ENCODE peak calls at places on chromosomes 5 and 9, in six cellular contexts. R is CD4-positive, alpha-beta T cell; N is gastrocnemius medialis; Z is spleen; X is mesenchymal stem cell; H is right lobe of liver. G is an unnamed sample.
A peak's percentile ranks its signal among the peaks of the same experiment; 100 is the strongest.

GRCh38 chr5:178116406-178116885 is 3.1 kb downstream of the N4BP3 start:
- DNase-seq in N (no peak), Z (peak; percentile 92), R (peak; percentile 47), H (no peak), X (no peak), G (no peak)

GRCh38 chr5:65032250-65032649 is 263.5 kb downstream of the CWC27 start:
- DNase-seq in H (no peak), Z (no peak), R (no peak), X (peak; percentile 89), N (no peak), G (no peak)

GRCh38 chr9:2837915-2838314 is 6.0 kb downstream of the PUM3 start:
- DNase-seq in Z (no peak), X (peak; percentile 33), H (no peak), N (no peak), R (no peak), G (no peak)

GRCh38 chr5:124790895-124791732 is 44.7 kb upstream of the ZNF608 start:
- DNase-seq in X (peak; percentile 44), H (no peak), R (no peak), Z (no peak), N (no peak), G (no peak)

GRCh38 chr9:128484686-128485413 is 19.7 kb upstream of the GLE1 start:
- DNase-seq in X (no peak), N (no peak), H (no peak), Z (no peak), R (no peak), G (peak; percentile 58)

GRCh38 chr5:180136661-180137381 is 65.3 kb upstream of the RNF130 start:
- DNase-seq in N (no peak), H (no peak), Z (peak; percentile 54), X (no peak), R (no peak), G (no peak)

GRCh38 chr5:137651022-137651421 is 84.9 kb downstream of the KLHL3 start:
- DNase-seq in X (no peak), Z (no peak), R (no peak), N (no peak), H (no peak), G (no peak)

GRCh38 chr9:2260401-2261306 is 245.5 kb downstream of the SMARCA2 start:
- DNase-seq in R (no peak), Z (no peak), X (no peak), N (no peak), H (no peak), G (no peak)

GRCh38 chr9:112002131-112002846 is 105.7 kb downstream of the UGCG start:
- DNase-seq in R (peak; percentile 18), X (no peak), H (no peak), N (no peak), Z (no peak), G (no peak)

GRCh38 chr5:169161022-169161680 is 139.8 kb downstream of the SLIT3 start:
- DNase-seq in X (peak; percentile 73), Z (no peak), R (no peak), N (peak; percentile 6), H (no peak), G (peak; percentile 87)

GRCh38 chr5:68187268-68188055 is 28.1 kb upstream of the PIK3R1 start:
- DNase-seq in Z (no peak), H (peak; percentile 24), N (no peak), X (peak; percentile 18), R (no peak), G (no peak)

GRCh38 chr9:36317766-36318165 is 59.5 kb upstream of the GNE start:
- DNase-seq in H (no peak), R (no peak), Z (no peak), X (no peak), N (no peak), G (no peak)

DNA sequence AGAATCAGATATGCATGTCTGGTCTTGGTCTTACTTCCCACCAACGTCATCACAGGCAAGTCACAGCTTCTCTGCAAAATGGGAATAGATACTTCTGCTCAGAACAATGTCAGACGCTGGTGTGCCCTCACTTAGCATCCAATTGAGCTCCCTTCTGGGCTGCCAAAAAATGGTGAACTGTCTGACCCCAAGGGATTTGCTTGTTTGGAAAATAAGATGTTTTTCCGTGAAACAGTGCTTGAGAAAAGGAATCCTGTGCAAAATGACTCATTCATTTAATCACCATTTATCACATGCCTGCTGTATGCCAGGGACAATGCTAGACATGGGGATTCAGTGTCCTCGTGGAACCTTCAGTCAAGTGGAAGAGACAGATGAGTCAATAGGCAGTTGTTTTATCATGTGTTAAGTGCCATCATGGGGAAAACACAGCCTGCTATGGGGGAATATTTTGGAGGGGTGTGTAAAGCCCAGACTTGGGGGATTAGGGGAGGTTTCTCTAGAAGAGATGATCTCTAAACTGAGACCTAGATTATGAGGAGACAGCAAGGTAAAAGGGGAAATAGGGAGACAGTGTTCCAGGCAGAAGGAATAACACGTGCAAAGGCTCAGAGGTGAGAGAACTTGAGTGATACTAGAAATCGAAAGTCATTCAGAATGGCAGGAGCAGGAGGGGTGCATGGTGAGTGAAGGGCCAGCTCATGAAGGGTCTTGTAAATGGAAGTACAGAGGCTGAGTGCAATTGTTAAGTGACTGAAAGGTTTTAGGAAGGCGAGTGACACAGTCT is 3.8 kb downstream of the NIPAL4 start:
- DNase-seq in Z (no peak), R (no peak), N (peak; percentile 18), H (no peak), X (peak; percentile 97), G (no peak)
- H3K27ac ChIP-seq in Z (no peak overlapping the region), R (no peak overlapping the region), N (peak overlapping the region; percentile 28), H (no peak overlapping the region), X (no peak overlapping the region), G (no peak overlapping the region)

DNA sequence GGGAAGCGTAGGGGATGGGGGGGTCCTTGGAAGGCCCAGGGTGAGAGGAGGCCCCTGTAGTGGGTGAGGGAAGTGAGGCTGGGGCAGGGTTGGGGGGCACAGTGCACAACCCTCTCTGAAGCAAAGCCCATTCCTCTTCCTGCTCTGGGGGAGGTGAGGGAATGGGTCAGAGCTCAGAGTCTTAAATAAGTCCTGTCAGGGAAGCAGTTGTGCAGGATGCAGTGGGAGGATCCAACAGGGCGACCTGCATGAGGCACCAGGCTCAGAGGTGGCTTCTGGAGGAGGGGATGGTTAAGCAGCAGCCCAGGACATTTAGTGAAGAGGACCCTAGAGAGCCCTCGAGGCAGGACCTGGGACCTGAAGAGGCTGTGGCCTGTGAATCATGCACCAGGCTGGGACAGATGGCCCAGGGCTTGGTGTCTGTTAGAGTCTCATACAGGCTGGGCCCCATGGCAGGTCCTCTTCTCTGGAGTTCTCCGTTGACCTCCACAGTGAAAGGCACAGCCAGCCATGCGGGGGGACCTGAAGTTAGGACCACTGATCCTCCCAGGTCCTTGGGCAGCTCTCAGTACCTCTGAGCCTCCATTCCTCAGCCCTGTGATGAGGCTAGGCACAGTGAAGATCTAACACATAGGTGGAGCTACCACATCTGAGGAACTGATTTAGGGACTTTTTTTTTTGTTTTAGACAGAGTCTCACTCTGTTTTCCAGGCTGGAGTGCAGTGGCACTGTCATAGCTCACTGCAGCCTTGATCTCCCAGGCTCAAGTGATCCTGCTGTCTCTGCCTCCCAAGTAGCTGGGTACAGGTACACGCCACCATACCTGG is 60.9 kb upstream of the GARNL3 start:
- DNase-seq in N (no peak), Z (peak; percentile 42), H (no peak), R (no peak), X (no peak), G (peak; percentile 59)
- H3K9me3 ChIP-seq in N (no peaks in the 10 kb centered on the region), Z (no peaks in the 10 kb centered on the region), H (no peaks in the 10 kb centered on the region), R (no peaks in the 10 kb centered on the region), X (no peaks in the 10 kb centered on the region), G (no peaks in the 10 kb centered on the region)

DNA sequence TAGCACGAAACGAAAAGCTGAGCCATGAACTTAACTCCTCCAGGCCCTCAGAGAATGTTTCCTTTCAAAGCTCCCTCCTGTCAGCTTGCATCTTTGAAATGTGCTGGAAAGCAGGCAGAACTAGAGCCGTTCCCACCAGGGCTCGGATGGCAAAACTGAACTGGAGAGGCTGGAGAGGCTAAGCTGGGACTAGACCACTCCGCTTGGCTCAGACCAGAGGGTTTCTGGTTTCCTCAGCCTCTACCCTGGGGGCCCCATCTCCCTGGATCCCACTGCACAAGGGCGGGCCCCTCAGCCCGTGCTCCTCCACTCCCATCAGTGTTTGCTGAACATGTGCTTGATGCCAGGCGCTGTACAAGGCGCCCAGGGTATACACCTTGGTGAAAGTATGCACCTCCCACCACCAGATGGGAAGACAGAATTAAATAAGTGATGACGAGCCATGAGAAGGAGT is 17.9 kb downstream of the GPX3 start:
- DNase-seq in Z (peak; percentile 54), H (no peak), R (no peak), X (no peak), N (no peak), G (peak; percentile 72)
- H3K27ac ChIP-seq in Z (peak overlapping the region; percentile 87), H (peak overlapping the region; percentile 86), R (no peak overlapping the region), X (peak overlapping the region; percentile 44), N (peak overlapping the region; percentile 98), G (no peak overlapping the region)

DNA sequence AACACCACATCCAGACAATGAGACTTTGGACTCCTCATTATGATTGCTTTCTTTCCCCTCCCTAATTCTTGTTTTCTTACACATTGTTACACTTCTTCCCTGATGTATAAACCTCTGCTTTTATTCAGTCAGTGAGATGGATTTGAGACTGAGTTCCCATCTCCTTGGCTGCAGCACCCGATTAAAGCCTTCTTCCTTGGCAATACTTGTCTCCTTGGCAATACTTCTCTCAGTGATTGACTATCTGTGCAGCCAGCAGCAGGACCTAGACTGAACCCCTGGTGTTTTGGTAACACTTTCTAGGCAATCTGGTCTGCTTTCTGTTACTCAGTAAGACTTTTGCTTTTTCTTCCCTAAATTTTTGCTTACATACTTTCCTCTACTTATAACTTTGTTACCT is 492.8 kb upstream of the SMC2 start:
- DNase-seq in H (no peak), X (no peak), Z (no peak), R (no peak), N (no peak), G (no peak)
- H3K9me3 ChIP-seq in H (no peaks in the 10 kb centered on the region), X (peaks cover 31% of the 10 kb centered on the region), Z (no peaks in the 10 kb centered on the region), R (no peaks in the 10 kb centered on the region), N (no peaks in the 10 kb centered on the region), G (peaks cover 1% of the 10 kb centered on the region)

GRCh38 chr9:125529589-125530515 is 177.2 kb downstream of the MAPKAP1 start:
- DNase-seq in H (no peak), N (no peak), X (no peak), R (no peak), Z (no peak), G (no peak)
- H3K27ac ChIP-seq in H (no peak overlapping the region), N (no peak overlapping the region), X (no peak overlapping the region), R (no peak overlapping the region), Z (peak overlapping the region; percentile 82), G (no peak overlapping the region)

DNA sequence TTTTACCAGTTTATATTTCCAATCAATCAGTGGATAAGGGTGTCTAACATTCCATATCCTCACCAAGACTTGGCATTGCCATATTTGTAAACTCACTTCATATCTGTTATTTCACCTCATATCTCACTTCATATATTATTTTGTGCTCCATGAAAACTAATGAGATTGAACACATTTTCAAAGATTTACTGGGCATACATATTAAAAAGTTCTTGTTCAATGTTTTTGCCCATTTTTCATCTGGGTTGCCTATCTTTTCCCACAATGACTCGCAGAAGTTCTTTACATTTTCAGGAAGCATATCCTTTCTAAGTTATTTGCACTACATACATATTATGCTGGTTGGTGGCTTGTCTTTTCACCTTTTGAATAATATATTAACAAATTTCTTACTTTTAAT is 15.3 kb downstream of the ZNF510 start:
- DNase-seq in Z (no peak), R (no peak), N (no peak), X (no peak), H (no peak), G (no peak)
- H3K9me3 ChIP-seq in Z (peaks cover 62% of the 10 kb centered on the region), R (peaks cover 97% of the 10 kb centered on the region), N (peaks cover 33% of the 10 kb centered on the region), X (peaks cover 96% of the 10 kb centered on the region), H (peaks cover 88% of the 10 kb centered on the region), G (peaks cover 17% of the 10 kb centered on the region)